ENCODE peak calls at places on chromosomes 16 and 17, in seven cellular contexts. One of them, this sample, is unnamed.

GRCh38 chr17:39738568-39738901 is 797 bp downstream of the GRB7 start:
- DNase-seq in astrocyte of the spinal cord: no peak
- DNase-seq in head of caudate nucleus: no peak
- DNase-seq in NCI-H1092 treated with DMSO at 0.1 percent for 48 hours: peak
- DNase-seq in T-cell: peak
- DNase-seq in lung: no peak
- DNase-seq in CD4-positive, CD25-positive, alpha-beta regulatory T cell: peak
- DNase-seq in this sample: peak

GRCh38 chr17:7186241-7186640 is 7.1 kb upstream of the ASGR1 start:
- DNase-seq in astrocyte of the spinal cord: no peak
- DNase-seq in head of caudate nucleus: no peak
- DNase-seq in NCI-H1092 treated with DMSO at 0.1 percent for 48 hours: no peak
- DNase-seq in T-cell: no peak
- DNase-seq in lung: no peak
- DNase-seq in CD4-positive, CD25-positive, alpha-beta regulatory T cell: peak
- DNase-seq in this sample: no peak

GRCh38 chr16:50244140-50244503 is 22.2 kb upstream of the ADCY7 start:
- DNase-seq in astrocyte of the spinal cord: peak
- DNase-seq in head of caudate nucleus: no peak
- DNase-seq in NCI-H1092 treated with DMSO at 0.1 percent for 48 hours: no peak
- DNase-seq in T-cell: no peak
- DNase-seq in lung: no peak
- DNase-seq in CD4-positive, CD25-positive, alpha-beta regulatory T cell: no peak
- DNase-seq in this sample: no peak

GRCh38 chr17:48629411-48629759 is 3.2 kb upstream of the HOXB9 start:
- DNase-seq in astrocyte of the spinal cord: no peak
- DNase-seq in head of caudate nucleus: no peak
- DNase-seq in NCI-H1092 treated with DMSO at 0.1 percent for 48 hours: no peak
- DNase-seq in T-cell: no peak
- DNase-seq in lung: no peak
- DNase-seq in CD4-positive, CD25-positive, alpha-beta regulatory T cell: no peak
- DNase-seq in this sample: no peak

GRCh38 chr17:16953841-16954240 is 18.1 kb downstream of the TNFRSF13B start:
- DNase-seq in astrocyte of the spinal cord: no peak
- DNase-seq in head of caudate nucleus: no peak
- DNase-seq in NCI-H1092 treated with DMSO at 0.1 percent for 48 hours: no peak
- DNase-seq in T-cell: no peak
- DNase-seq in lung: no peak
- DNase-seq in CD4-positive, CD25-positive, alpha-beta regulatory T cell: no peak
- DNase-seq in this sample: no peak

GRCh38 chr16:57264950-57265371 is 19.5 kb downstream of the PLLP start:
- DNase-seq in astrocyte of the spinal cord: no peak
- DNase-seq in head of caudate nucleus: peak
- DNase-seq in NCI-H1092 treated with DMSO at 0.1 percent for 48 hours: no peak
- DNase-seq in T-cell: no peak
- DNase-seq in lung: peak
- DNase-seq in CD4-positive, CD25-positive, alpha-beta regulatory T cell: no peak
- DNase-seq in this sample: no peak

GRCh38 chr17:66814026-66814425 is 20.9 kb upstream of the CACNG5 start:
- DNase-seq in astrocyte of the spinal cord: no peak
- DNase-seq in head of caudate nucleus: no peak
- DNase-seq in NCI-H1092 treated with DMSO at 0.1 percent for 48 hours: no peak
- DNase-seq in T-cell: no peak
- DNase-seq in lung: no peak
- DNase-seq in CD4-positive, CD25-positive, alpha-beta regulatory T cell: no peak
- DNase-seq in this sample: no peak

GRCh38 chr17:17051791-17052461 is 9.7 kb downstream of the MPRIP start:
- DNase-seq in astrocyte of the spinal cord: no peak
- DNase-seq in head of caudate nucleus: no peak
- DNase-seq in NCI-H1092 treated with DMSO at 0.1 percent for 48 hours: no peak
- DNase-seq in T-cell: no peak
- DNase-seq in lung: no peak
- DNase-seq in CD4-positive, CD25-positive, alpha-beta regulatory T cell: no peak
- DNase-seq in this sample: no peak

GRCh38 chr17:48753794-48754499 is 25.4 kb upstream of the HOXB13 start:
- DNase-seq in astrocyte of the spinal cord: no peak
- DNase-seq in head of caudate nucleus: no peak
- DNase-seq in NCI-H1092 treated with DMSO at 0.1 percent for 48 hours: no peak
- DNase-seq in T-cell: no peak
- DNase-seq in lung: no peak
- DNase-seq in CD4-positive, CD25-positive, alpha-beta regulatory T cell: no peak
- DNase-seq in this sample: no peak

GRCh38 chr17:80760501-80760900 is 215.9 kb downstream of the RPTOR start:
- DNase-seq in astrocyte of the spinal cord: no peak
- DNase-seq in head of caudate nucleus: no peak
- DNase-seq in NCI-H1092 treated with DMSO at 0.1 percent for 48 hours: peak
- DNase-seq in T-cell: no peak
- DNase-seq in lung: peak
- DNase-seq in CD4-positive, CD25-positive, alpha-beta regulatory T cell: no peak
- DNase-seq in this sample: peak

GRCh38 chr17:80035937-80036714 is at the start of gene CCDC40:
- DNase-seq in astrocyte of the spinal cord: peak
- DNase-seq in head of caudate nucleus: peak
- DNase-seq in NCI-H1092 treated with DMSO at 0.1 percent for 48 hours: peak
- DNase-seq in T-cell: peak
- DNase-seq in lung: peak
- DNase-seq in CD4-positive, CD25-positive, alpha-beta regulatory T cell: peak
- DNase-seq in this sample: peak

GRCh38 chr17:1313270-1314005 is 34.0 kb downstream of the TRARG1 start:
- DNase-seq in astrocyte of the spinal cord: no peak
- DNase-seq in head of caudate nucleus: no peak
- DNase-seq in NCI-H1092 treated with DMSO at 0.1 percent for 48 hours: no peak
- DNase-seq in T-cell: no peak
- DNase-seq in lung: no peak
- DNase-seq in CD4-positive, CD25-positive, alpha-beta regulatory T cell: peak
- DNase-seq in this sample: no peak

GRCh38 chr16:64808474-64808873 is 313.4 kb downstream of the CDH11 start:
- DNase-seq in astrocyte of the spinal cord: no peak
- DNase-seq in head of caudate nucleus: no peak
- DNase-seq in NCI-H1092 treated with DMSO at 0.1 percent for 48 hours: no peak
- DNase-seq in T-cell: no peak
- DNase-seq in lung: no peak
- DNase-seq in CD4-positive, CD25-positive, alpha-beta regulatory T cell: no peak
- DNase-seq in this sample: no peak

GRCh38 chr16:12758031-12758669 is 45.5 kb downstream of the CPPED1 start:
- DNase-seq in astrocyte of the spinal cord: peak
- DNase-seq in head of caudate nucleus: peak
- DNase-seq in NCI-H1092 treated with DMSO at 0.1 percent for 48 hours: no peak
- DNase-seq in T-cell: no peak
- DNase-seq in lung: no peak
- DNase-seq in CD4-positive, CD25-positive, alpha-beta regulatory T cell: no peak
- DNase-seq in this sample: no peak

GRCh38 chr16:10183606-10183959 is 1.4 kb upstream of the GRIN2A start:
- DNase-seq in astrocyte of the spinal cord: no peak
- DNase-seq in head of caudate nucleus: no peak
- DNase-seq in NCI-H1092 treated with DMSO at 0.1 percent for 48 hours: no peak
- DNase-seq in T-cell: no peak
- DNase-seq in lung: no peak
- DNase-seq in CD4-positive, CD25-positive, alpha-beta regulatory T cell: no peak
- DNase-seq in this sample: no peak

GRCh38 chr17:45146166-45146565 is 2.1 kb upstream of the HEXIM1 start:
- DNase-seq in astrocyte of the spinal cord: no peak
- DNase-seq in head of caudate nucleus: no peak
- DNase-seq in NCI-H1092 treated with DMSO at 0.1 percent for 48 hours: no peak
- DNase-seq in T-cell: no peak
- DNase-seq in lung: no peak
- DNase-seq in CD4-positive, CD25-positive, alpha-beta regulatory T cell: no peak
- DNase-seq in this sample: no peak

GRCh38 chr16:88672776-88673175 is 9.9 kb upstream of the MVD start:
- DNase-seq in astrocyte of the spinal cord: no peak
- DNase-seq in head of caudate nucleus: no peak
- DNase-seq in NCI-H1092 treated with DMSO at 0.1 percent for 48 hours: no peak
- DNase-seq in T-cell: no peak
- DNase-seq in lung: no peak
- DNase-seq in CD4-positive, CD25-positive, alpha-beta regulatory T cell: no peak
- DNase-seq in this sample: no peak

GRCh38 chr17:2237521-2237921 is 66.1 kb downstream of the SMG6 start:
- DNase-seq in astrocyte of the spinal cord: peak
- DNase-seq in head of caudate nucleus: no peak
- DNase-seq in NCI-H1092 treated with DMSO at 0.1 percent for 48 hours: no peak
- DNase-seq in T-cell: no peak
- DNase-seq in lung: no peak
- DNase-seq in CD4-positive, CD25-positive, alpha-beta regulatory T cell: no peak
- DNase-seq in this sample: no peak

GRCh38 chr16:17520567-17520966 is 49.8 kb upstream of the XYLT1 start:
- DNase-seq in astrocyte of the spinal cord: no peak
- DNase-seq in head of caudate nucleus: no peak
- DNase-seq in NCI-H1092 treated with DMSO at 0.1 percent for 48 hours: no peak
- DNase-seq in T-cell: no peak
- DNase-seq in lung: no peak
- DNase-seq in CD4-positive, CD25-positive, alpha-beta regulatory T cell: no peak
- DNase-seq in this sample: no peak

GRCh38 chr17:8791910-8792270 is 7.3 kb downstream of the MFSD6L start:
- DNase-seq in astrocyte of the spinal cord: peak
- DNase-seq in head of caudate nucleus: no peak
- DNase-seq in NCI-H1092 treated with DMSO at 0.1 percent for 48 hours: no peak
- DNase-seq in T-cell: no peak
- DNase-seq in lung: no peak
- DNase-seq in CD4-positive, CD25-positive, alpha-beta regulatory T cell: no peak
- DNase-seq in this sample: no peak

GRCh38 chr16:64615647-64616280 is 506.1 kb downstream of the CDH11 start:
- DNase-seq in astrocyte of the spinal cord: peak
- DNase-seq in head of caudate nucleus: peak
- DNase-seq in NCI-H1092 treated with DMSO at 0.1 percent for 48 hours: no peak
- DNase-seq in T-cell: no peak
- DNase-seq in lung: no peak
- DNase-seq in CD4-positive, CD25-positive, alpha-beta regulatory T cell: no peak
- DNase-seq in this sample: peak

GRCh38 chr16:81523387-81524115 is 78.9 kb downstream of the CMIP start:
- DNase-seq in astrocyte of the spinal cord: peak
- DNase-seq in head of caudate nucleus: no peak
- DNase-seq in NCI-H1092 treated with DMSO at 0.1 percent for 48 hours: no peak
- DNase-seq in T-cell: no peak
- DNase-seq in lung: no peak
- DNase-seq in CD4-positive, CD25-positive, alpha-beta regulatory T cell: no peak
- DNase-seq in this sample: no peak

GRCh38 chr17:50703162-50703561 is 4.6 kb downstream of the ANKRD40 start:
- DNase-seq in astrocyte of the spinal cord: no peak
- DNase-seq in head of caudate nucleus: no peak
- DNase-seq in NCI-H1092 treated with DMSO at 0.1 percent for 48 hours: no peak
- DNase-seq in T-cell: no peak
- DNase-seq in lung: no peak
- DNase-seq in CD4-positive, CD25-positive, alpha-beta regulatory T cell: no peak
- DNase-seq in this sample: no peak

GRCh38 chr16:30604316-30604947 is 5.8 kb downstream of the ZNF689 start:
- DNase-seq in astrocyte of the spinal cord: no peak
- DNase-seq in head of caudate nucleus: no peak
- DNase-seq in NCI-H1092 treated with DMSO at 0.1 percent for 48 hours: no peak
- DNase-seq in T-cell: no peak
- DNase-seq in lung: no peak
- DNase-seq in CD4-positive, CD25-positive, alpha-beta regulatory T cell: no peak
- DNase-seq in this sample: no peak

GRCh38 chr17:12982224-12982623 is 35.6 kb downstream of the ELAC2 start:
- DNase-seq in astrocyte of the spinal cord: no peak
- DNase-seq in head of caudate nucleus: no peak
- DNase-seq in NCI-H1092 treated with DMSO at 0.1 percent for 48 hours: no peak
- DNase-seq in T-cell: peak
- DNase-seq in lung: no peak
- DNase-seq in CD4-positive, CD25-positive, alpha-beta regulatory T cell: no peak
- DNase-seq in this sample: peak

GRCh38 chr17:35543856-35544255 is 6.4 kb upstream of the SLFN12L start:
- DNase-seq in astrocyte of the spinal cord: peak
- DNase-seq in head of caudate nucleus: no peak
- DNase-seq in NCI-H1092 treated with DMSO at 0.1 percent for 48 hours: no peak
- DNase-seq in T-cell: no peak
- DNase-seq in lung: no peak
- DNase-seq in CD4-positive, CD25-positive, alpha-beta regulatory T cell: no peak
- DNase-seq in this sample: no peak

GRCh38 chr16:3732171-3732570 is 14.8 kb upstream of the TRAP1 start:
- DNase-seq in astrocyte of the spinal cord: no peak
- DNase-seq in head of caudate nucleus: no peak
- DNase-seq in NCI-H1092 treated with DMSO at 0.1 percent for 48 hours: no peak
- DNase-seq in T-cell: no peak
- DNase-seq in lung: no peak
- DNase-seq in CD4-positive, CD25-positive, alpha-beta regulatory T cell: no peak
- DNase-seq in this sample: no peak

GRCh38 chr16:4607841-4608703 is 6.6 kb downstream of the UBALD1 start:
- DNase-seq in astrocyte of the spinal cord: no peak
- DNase-seq in head of caudate nucleus: no peak
- DNase-seq in NCI-H1092 treated with DMSO at 0.1 percent for 48 hours: no peak
- DNase-seq in T-cell: no peak
- DNase-seq in lung: no peak
- DNase-seq in CD4-positive, CD25-positive, alpha-beta regulatory T cell: no peak
- DNase-seq in this sample: no peak

GRCh38 chr16:12356622-12357365 is 380.3 kb downstream of the SNX29 start:
- DNase-seq in astrocyte of the spinal cord: no peak
- DNase-seq in head of caudate nucleus: no peak
- DNase-seq in NCI-H1092 treated with DMSO at 0.1 percent for 48 hours: no peak
- DNase-seq in T-cell: no peak
- DNase-seq in lung: no peak
- DNase-seq in CD4-positive, CD25-positive, alpha-beta regulatory T cell: no peak
- DNase-seq in this sample: no peak

GRCh38 chr16:14172200-14172805 is 101.2 kb downstream of the MRTFB start:
- DNase-seq in astrocyte of the spinal cord: no peak
- DNase-seq in head of caudate nucleus: no peak
- DNase-seq in NCI-H1092 treated with DMSO at 0.1 percent for 48 hours: no peak
- DNase-seq in T-cell: no peak
- DNase-seq in lung: no peak
- DNase-seq in CD4-positive, CD25-positive, alpha-beta regulatory T cell: no peak
- DNase-seq in this sample: no peak

GRCh38 chr16:27723711-27724490 is 174.0 kb downstream of the KATNIP start:
- DNase-seq in astrocyte of the spinal cord: no peak
- DNase-seq in head of caudate nucleus: peak
- DNase-seq in NCI-H1092 treated with DMSO at 0.1 percent for 48 hours: peak
- DNase-seq in T-cell: no peak
- DNase-seq in lung: no peak
- DNase-seq in CD4-positive, CD25-positive, alpha-beta regulatory T cell: no peak
- DNase-seq in this sample: no peak

GRCh38 chr16:84484579-84485254 is 19.7 kb downstream of the MEAK7 start:
- DNase-seq in astrocyte of the spinal cord: peak
- DNase-seq in head of caudate nucleus: peak
- DNase-seq in NCI-H1092 treated with DMSO at 0.1 percent for 48 hours: peak
- DNase-seq in T-cell: no peak
- DNase-seq in lung: peak
- DNase-seq in CD4-positive, CD25-positive, alpha-beta regulatory T cell: no peak
- DNase-seq in this sample: peak

GRCh38 chr16:18803569-18804462 is 2.5 kb upstream of the ARL6IP1 start:
- DNase-seq in astrocyte of the spinal cord: peak
- DNase-seq in head of caudate nucleus: no peak
- DNase-seq in NCI-H1092 treated with DMSO at 0.1 percent for 48 hours: no peak
- DNase-seq in T-cell: no peak
- DNase-seq in lung: no peak
- DNase-seq in CD4-positive, CD25-positive, alpha-beta regulatory T cell: peak
- DNase-seq in this sample: no peak

GRCh38 chr16:56260378-56260987 is 69.2 kb downstream of the GNAO1 start:
- DNase-seq in astrocyte of the spinal cord: no peak
- DNase-seq in head of caudate nucleus: no peak
- DNase-seq in NCI-H1092 treated with DMSO at 0.1 percent for 48 hours: no peak
- DNase-seq in T-cell: no peak
- DNase-seq in lung: no peak
- DNase-seq in CD4-positive, CD25-positive, alpha-beta regulatory T cell: no peak
- DNase-seq in this sample: no peak

GRCh38 chr16:84663433-84664101 is 15.3 kb downstream of the KLHL36 start:
- DNase-seq in astrocyte of the spinal cord: no peak
- DNase-seq in head of caudate nucleus: no peak
- DNase-seq in NCI-H1092 treated with DMSO at 0.1 percent for 48 hours: no peak
- DNase-seq in T-cell: no peak
- DNase-seq in lung: no peak
- DNase-seq in CD4-positive, CD25-positive, alpha-beta regulatory T cell: no peak
- DNase-seq in this sample: peak

GRCh38 chr17:44362479-44362963 is 1.1 kb downstream of the FAM171A2 start:
- DNase-seq in astrocyte of the spinal cord: no peak
- DNase-seq in head of caudate nucleus: no peak
- DNase-seq in NCI-H1092 treated with DMSO at 0.1 percent for 48 hours: no peak
- DNase-seq in T-cell: no peak
- DNase-seq in lung: no peak
- DNase-seq in CD4-positive, CD25-positive, alpha-beta regulatory T cell: no peak
- DNase-seq in this sample: no peak

GRCh38 chr16:54817432-54817831 is 113.2 kb upstream of the IRX5 start:
- DNase-seq in astrocyte of the spinal cord: peak
- DNase-seq in head of caudate nucleus: no peak
- DNase-seq in NCI-H1092 treated with DMSO at 0.1 percent for 48 hours: peak
- DNase-seq in T-cell: no peak
- DNase-seq in lung: peak
- DNase-seq in CD4-positive, CD25-positive, alpha-beta regulatory T cell: no peak
- DNase-seq in this sample: peak

This sample was measured in MM.1S.